ENCODE peak calls at places on chromosomes 16 and 17, in six cellular contexts. A, V, M, Y, U and Z are unnamed samples.

GRCh38 chr16:28984619-28985135 is at the start of gene LAT:
- DNase-seq in A (peak), V (no peak), M (no peak), Y (no peak), U (no peak), Z (no peak)

GRCh38 chr16:73216932-73217331 is 169.0 kb upstream of the ZFHX3 start:
- DNase-seq in A (no peak), V (no peak), M (no peak), Y (no peak), U (no peak), Z (no peak)

GRCh38 chr17:77645441-77646430 is 312.8 kb upstream of the TNRC6C start:
- DNase-seq in A (no peak), V (peak), M (no peak), Y (no peak), U (no peak), Z (no peak)

GRCh38 chr17:6254036-6254435 is 180.9 kb downstream of the AIPL1 start:
- DNase-seq in A (no peak), V (no peak), M (no peak), Y (no peak), U (no peak), Z (no peak)

GRCh38 chr17:36197389-36197708 is 791 bp upstream of the CCL3L1 start:
- DNase-seq in A (no peak), V (no peak), M (no peak), Y (no peak), U (no peak), Z (no peak)

GRCh38 chr17:28384281-28385036 is 13.0 kb downstream of the SARM1 start:
- DNase-seq in A (no peak), V (no peak), M (peak), Y (no peak), U (no peak), Z (no peak)

GRCh38 chr17:77217566-77217965 is 76.8 kb downstream of the SEC14L1 start:
- DNase-seq in A (no peak), V (no peak), M (no peak), Y (no peak), U (no peak), Z (no peak)

GRCh38 chr16:70589998-70590471 is 56.3 kb upstream of the IL34 start:
- DNase-seq in A (peak), V (no peak), M (no peak), Y (no peak), U (no peak), Z (no peak)

GRCh38 chr17:46124695-46125592 is 68.3 kb downstream of the KANSL1 start:
- DNase-seq in A (no peak), V (no peak), M (no peak), Y (no peak), U (no peak), Z (no peak)

GRCh38 chr16:10103096-10103495 is 79.1 kb downstream of the GRIN2A start:
- DNase-seq in A (no peak), V (no peak), M (no peak), Y (no peak), U (no peak), Z (no peak)

GRCh38 chr17:47720754-47721533 is 12.1 kb upstream of the TBX21 start:
- DNase-seq in A (peak), V (peak), M (peak), Y (no peak), U (no peak), Z (peak)

GRCh38 chr17:4934173-4934979 is 2.3 kb downstream of the GP1BA start:
- DNase-seq in A (peak), V (no peak), M (peak), Y (no peak), U (no peak), Z (no peak)

GRCh38 chr16:26981266-26981938 is 85.3 kb upstream of the C16orf82 start:
- DNase-seq in A (no peak), V (no peak), M (no peak), Y (no peak), U (no peak), Z (no peak)

GRCh38 chr17:66548158-66548557 is 245.7 kb downstream of the PRKCA start:
- DNase-seq in A (no peak), V (no peak), M (no peak), Y (no peak), U (no peak), Z (no peak)

GRCh38 chr16:46929378-46930332 is 43.8 kb downstream of the DNAJA2 start:
- DNase-seq in A (peak), V (no peak), M (no peak), Y (peak), U (peak), Z (peak)